ENCODE peak calls at places on chromosomes 4 and X, in seven cellular contexts. A is stimulated activated CD8-positive, alpha-beta memory T cell treated with anti-CD3 and anti-CD28 coated beads, Interleukin-4, amount 100 ng/mL, for 48 hours; U is mesenteric fat pad; N is NCI-H2081 treated with DMSO at 0.1 percent for 48 hours; W is cortex of kidney; Z is NCI-H2171; D is left cardiac atrium. C is an unnamed sample.

GRCh38 chr4:119735136-119735770 is 106.6 kb upstream of the PDE5A start:
- DNase-seq in A (no peak), U (no peak), N (no peak), W (no peak), Z (no peak), D (no peak), C (peak; percentile 16)

GRCh38 chr4:123325241-123325681 is 71.3 kb upstream of the SPRY1 start:
- DNase-seq in A (no peak), U (no peak), N (no peak), W (no peak), Z (no peak), D (no peak), C (no peak)

GRCh38 chr4:173524218-173525117 is 5.6 kb downstream of the HAND2 start:
- DNase-seq in A (no peak), U (no peak), N (no peak), W (no peak), Z (no peak), D (no peak), C (no peak)

GRCh38 chr4:54290980-54291379 is 61.9 kb downstream of the PDGFRA start:
- DNase-seq in A (no peak), U (no peak), N (no peak), W (no peak), Z (no peak), D (no peak), C (no peak)

GRCh38 chrX:34903316-34903715 is 39.3 kb upstream of the FAM47B start:
- DNase-seq in A (no peak), U (no peak), N (no peak), W (no peak), Z (no peak), D (no peak), C (no peak)

GRCh38 chrX:40474205-40474626 is 106.6 kb upstream of the ATP6AP2 start:
- DNase-seq in A (no peak), U (no peak), N (no peak), W (no peak), Z (peak; percentile 68), D (no peak), C (peak; percentile 90)

GRCh38 chr4:184503869-184504300 is 29.5 kb upstream of the IRF2 start:
- DNase-seq in A (no peak), U (no peak), N (no peak), W (no peak), Z (no peak), D (no peak), C (no peak)

GRCh38 chr4:5728451-5728850 is 17.4 kb downstream of the EVC start:
- DNase-seq in A (no peak), U (no peak), N (no peak), W (no peak), Z (no peak), D (no peak), C (no peak)

GRCh38 chr4:968221-968620 is 5.1 kb downstream of the DGKQ start:
- DNase-seq in A (no peak), U (no peak), N (no peak), W (no peak), Z (no peak), D (no peak), C (no peak)

GRCh38 chr4:10336471-10336870 is 120.8 kb downstream of the ZNF518B start:
- DNase-seq in A (no peak), U (no peak), N (no peak), W (no peak), Z (no peak), D (no peak), C (no peak)

GRCh38 chr4:26762650-26763049 is 98.0 kb upstream of the STIM2 start:
- DNase-seq in A (no peak), U (no peak), N (no peak), W (no peak), Z (no peak), D (no peak), C (no peak)

GRCh38 chr4:184693056-184693455 is 40.8 kb downstream of the CENPU start:
- DNase-seq in A (no peak), U (no peak), N (no peak), W (no peak), Z (no peak), D (no peak), C (no peak)

GRCh38 chrX:1334854-1335253 is 1.7 kb upstream of the IL3RA start:
- DNase-seq in A (no peak), U (no peak), N (no peak), W (no peak), Z (no peak), D (no peak), C (no peak)

GRCh38 chr4:176340871-176341685 is 21.3 kb downstream of the SPCS3 start:
- DNase-seq in A (no peak), U (no peak), N (no peak), W (no peak), Z (peak; percentile 13), D (no peak), C (peak; percentile 56)

GRCh38 chr4:12116009-12116542 is 687.4 kb upstream of the HS3ST1 start:
- DNase-seq in A (no peak), U (no peak), N (no peak), W (no peak), Z (no peak), D (no peak), C (peak; percentile 6)